ENCODE peak calls at places on chromosomes 12 and 14, in five cellular contexts. Y, D, A, I and T are unnamed samples.
A peak's percentile ranks its signal among the peaks of the same experiment; 100 is the strongest.

GRCh38 chr12:107570721-107571120 is 114.9 kb upstream of the PWP1 start:
- DNase-seq in Y (peak; percentile 41), D (no peak), A (no peak), I (peak; percentile 67), T (no peak)

GRCh38 chr14:94051115-94051514 is 25.0 kb downstream of the OTUB2 start:
- DNase-seq in Y (peak; percentile 56), D (peak; percentile 45), A (peak; percentile 28), I (peak; percentile 42), T (no peak)

GRCh38 chr12:102480401-102480800 is at the start of gene IGF1:
- DNase-seq in Y (no peak), D (no peak), A (no peak), I (peak; percentile 61), T (no peak)

GRCh38 chr12:124500232-124501079 is 67.0 kb downstream of the NCOR2 start:
- DNase-seq in Y (no peak), D (no peak), A (no peak), I (peak; percentile 57), T (peak; percentile 37)

GRCh38 chr12:1131811-1132224 is 140.8 kb downstream of the ERC1 start:
- DNase-seq in Y (no peak), D (no peak), A (no peak), I (no peak), T (no peak)

GRCh38 chr12:57429473-57430116 is 1.2 kb downstream of the R3HDM2 start:
- DNase-seq in Y (no peak), D (no peak), A (no peak), I (peak; percentile 13), T (no peak)

GRCh38 chr12:46237381-46238045 is 31.3 kb downstream of the SLC38A1 start:
- DNase-seq in Y (no peak), D (no peak), A (no peak), I (no peak), T (peak; percentile 36)

GRCh38 chr12:69284131-69284530 is 44.8 kb downstream of the CPSF6 start:
- DNase-seq in Y (peak; percentile 69), D (peak; percentile 55), A (peak; percentile 86), I (peak; percentile 70), T (peak; percentile 89)

GRCh38 chr14:61759878-61760277 is 2.3 kb upstream of the SNAPC1 start:
- DNase-seq in Y (no peak), D (no peak), A (no peak), I (no peak), T (no peak)

GRCh38 chr14:104554088-104554607 is 25.4 kb upstream of the C14orf180 start:
- DNase-seq in Y (no peak), D (no peak), A (no peak), I (no peak), T (peak; percentile 46)

GRCh38 chr12:24487606-24488005 is 461.3 kb downstream of the BCAT1 start:
- DNase-seq in Y (no peak), D (no peak), A (no peak), I (no peak), T (no peak)

GRCh38 chr12:125193798-125194562 is 128.7 kb downstream of the AACS start:
- DNase-seq in Y (no peak), D (no peak), A (no peak), I (peak; percentile 24), T (no peak)

GRCh38 chr12:103821773-103822172 is 19.3 kb downstream of the NT5DC3 start:
- DNase-seq in Y (no peak), D (no peak), A (no peak), I (peak; percentile 71), T (no peak)

DNA sequence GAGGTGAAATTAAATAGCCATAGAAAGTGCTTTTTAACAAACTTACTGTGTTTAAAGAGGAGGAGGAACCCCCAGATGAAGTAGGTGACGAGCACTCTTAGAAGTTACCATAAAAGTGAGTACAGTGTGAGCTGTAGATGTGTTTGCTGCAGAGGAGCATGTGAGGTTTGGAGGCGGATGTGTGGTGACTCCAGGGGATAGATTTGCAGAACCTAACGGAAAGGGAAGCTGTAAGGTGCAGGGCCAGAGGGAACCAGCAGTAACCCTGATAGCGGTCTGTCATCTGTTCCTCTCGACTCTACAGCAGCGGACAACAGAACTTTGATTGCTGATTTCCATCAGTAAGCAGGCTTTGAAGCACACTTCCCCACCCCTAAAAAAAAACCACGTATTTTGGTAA is 5.2 kb downstream of the CALM1 start:
- DNase-seq in Y (no peak), D (no peak), A (no peak), I (no peak), T (no peak)
- H3K4me1 ChIP-seq in Y (peaks cover 34% of the 10 kb centered on the region), D (peaks cover 56% of the 10 kb centered on the region), A (peaks cover 40% of the 10 kb centered on the region), I (peaks cover 5% of the 10 kb centered on the region), T (peaks cover 37% of the 10 kb centered on the region)

GRCh38 chr12:10368206-10369171 is 21.4 kb downstream of the KLRK1 start:
- DNase-seq in Y (no peak), D (no peak), A (no peak), I (no peak), T (no peak)

GRCh38 chr12:10364839-10365681 is 24.8 kb downstream of the KLRK1 start:
- DNase-seq in Y (peak; percentile 71), D (peak; percentile 71), A (no peak), I (peak; percentile 84), T (peak; percentile 75)

GRCh38 chr12:10365716-10366433 is 24.0 kb downstream of the KLRK1 start:
- DNase-seq in Y (no peak), D (no peak), A (no peak), I (peak; percentile 33), T (no peak)

GRCh38 chr12:10363922-10364838 is 25.7 kb downstream of the KLRK1 start:
- DNase-seq in Y (peak; percentile 41), D (peak; percentile 57), A (no peak), I (peak; percentile 41), T (peak; percentile 36)

DNA sequence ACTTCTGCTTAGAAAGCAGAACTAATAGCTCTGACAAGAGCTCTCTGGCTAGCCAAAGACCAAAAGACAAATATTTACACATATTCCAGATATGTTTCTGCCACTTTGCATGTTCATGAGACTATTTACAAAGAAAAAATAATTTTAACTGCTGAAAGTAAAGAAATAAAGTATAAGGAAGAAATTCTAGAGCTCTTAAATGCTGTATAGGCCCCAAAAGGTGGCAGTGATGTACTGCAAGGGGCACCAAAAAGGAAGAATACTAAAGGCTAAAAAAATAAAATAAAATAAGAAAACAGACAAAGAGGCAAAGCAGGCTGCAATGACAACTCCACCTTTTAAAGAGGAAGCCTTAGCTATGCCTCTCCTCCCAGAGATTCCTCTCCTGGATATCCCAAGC is 23.0 kb downstream of the KLRK1 start:
- DNase-seq in Y (no peak), D (no peak), A (no peak), I (no peak), T (no peak)
- TF ChIP-seq CTCF in Y (peak; percentile 18), D (peak; percentile 27), A (no peak), I (peak; percentile 47), T (peak; percentile 27)

GRCh38 chr12:121628536-121628935 is 2.2 kb downstream of the ORAI1 start:
- DNase-seq in Y (no peak), D (no peak), A (no peak), I (no peak), T (no peak)

GRCh38 chr12:121630791-121631190 is 4.5 kb downstream of the ORAI1 start:
- DNase-seq in Y (no peak), D (no peak), A (no peak), I (no peak), T (no peak)

GRCh38 chr12:121626087-121626852 is at the start of gene ORAI1:
- DNase-seq in Y (peak; percentile 98), D (peak; percentile 94), A (peak; percentile 98), I (peak; percentile 91), T (peak; percentile 99)

GRCh38 chr12:121628037-121628436 is 1.7 kb downstream of the ORAI1 start:
- DNase-seq in Y (peak; percentile 55), D (no peak), A (no peak), I (no peak), T (no peak)

GRCh38 chr12:121626853-121627623 is 708 bp downstream of the ORAI1 start:
- DNase-seq in Y (peak; percentile 63), D (peak; percentile 44), A (peak; percentile 88), I (peak; percentile 61), T (peak; percentile 90)
- TF ChIP-seq POLR2A in Y (no peak), D (no peak), A (no peak), I (no peak), T (no peak)

GRCh38 chr12:109179927-109180326 is 63.5 kb downstream of the ACACB start:
- DNase-seq in Y (no peak), D (no peak), A (no peak), I (no peak), T (no peak)
- H3K4me1 ChIP-seq in Y (no peaks in the 10 kb centered on the region), D (no peaks in the 10 kb centered on the region), A (no peaks in the 10 kb centered on the region), I (no peaks in the 10 kb centered on the region), T (no peaks in the 10 kb centered on the region)